ENCODE peak calls at places on chromosomes 6 and 20, in four cellular contexts. H is SK-N-SH, S is GM23338, K is K562. E is an unnamed sample.

GRCh38 chr6:131574686-131575085 is 1.7 kb downstream of the ARG1 start:
- DNase-seq in H (no peak), K (no peak), S (no peak), E (no peak)

GRCh38 chr6:35236223-35236622 is 22.5 kb downstream of the SCUBE3 start:
- DNase-seq in S (no peak), H (no peak), K (no peak), E (no peak)

GRCh38 chr6:36594029-36594815 is at the start of gene SRSF3:
- DNase-seq in K (peak), H (peak), S (peak), E (peak)

GRCh38 chr6:42367353-42368011 is 84.2 kb downstream of the TRERF1 start:
- DNase-seq in H (no peak), K (peak), S (no peak), E (peak)

GRCh38 chr20:46056970-46057855 is 28.2 kb downstream of the SLC12A5 start:
- DNase-seq in K (peak), H (no peak), S (peak), E (peak)

GRCh38 chr20:4120921-4121321 is 105.6 kb upstream of the RNF24 start:
- DNase-seq in S (no peak), K (no peak), H (no peak), E (no peak)

GRCh38 chr6:90938116-90938515 is 351.2 kb upstream of the MAP3K7 start:
- DNase-seq in S (no peak), K (no peak), H (no peak), E (no peak)

GRCh38 chr20:24791949-24792348 is 157.1 kb upstream of the CST7 start:
- DNase-seq in H (no peak), K (no peak), S (no peak), E (no peak)

GRCh38 chr6:38973178-38974057 is 75.2 kb upstream of the GLP1R start:
- DNase-seq in K (peak), H (peak), S (peak), E (peak)

GRCh38 chr20:63461364-63461763 is 11.1 kb downstream of the KCNQ2 start:
- DNase-seq in H (no peak), S (peak), K (peak), E (no peak)
- TF ChIP-seq REST in H (peak), S (peak), K (peak), E (peak)

DNA sequence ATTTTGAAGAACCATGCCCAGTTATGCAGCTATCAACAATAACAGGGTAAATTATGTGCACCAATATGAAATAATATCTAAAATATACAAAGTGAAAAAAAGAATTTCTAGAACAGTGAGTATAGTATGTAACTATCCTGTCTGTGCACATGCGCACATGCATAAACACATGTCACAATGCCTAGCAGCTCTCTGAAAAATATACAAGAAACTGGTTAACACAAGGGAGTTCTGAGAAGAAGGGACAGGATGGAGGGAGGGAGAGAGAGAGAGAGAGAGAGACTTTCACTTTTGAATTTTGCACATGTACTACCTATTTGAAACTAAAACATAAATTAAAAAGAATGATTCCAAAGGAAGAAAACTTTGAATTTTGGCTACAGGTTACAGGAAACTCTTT is 87.3 kb downstream of the PRDM1 start:
- DNase-seq in H (no peak), K (no peak), S (no peak), E (no peak)
- TF ChIP-seq POLR2AphosphoS5 in H (no peak), K (no peak), S (no peak), E (no peak)

DNA sequence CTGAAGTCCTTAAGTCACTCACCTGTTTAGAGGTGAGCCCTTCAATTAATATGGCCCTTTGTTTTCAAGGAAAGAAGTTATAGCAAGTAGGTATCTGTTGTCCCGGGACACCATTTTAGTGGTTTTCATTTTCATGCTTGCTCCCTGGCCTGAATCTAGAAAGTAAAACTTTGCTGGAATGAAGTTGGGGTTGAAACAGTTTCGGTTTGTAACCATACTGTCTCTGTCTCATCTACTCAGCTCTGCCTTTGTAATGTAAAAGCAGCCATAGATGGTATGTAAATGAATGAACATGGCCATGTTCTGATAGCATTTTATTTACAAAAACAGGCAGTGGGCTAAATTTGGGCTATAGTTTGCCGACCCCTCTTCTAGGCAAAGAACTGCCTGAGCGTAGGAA is 64.9 kb upstream of the GNRH2 start:
- DNase-seq in H (no peak), S (no peak), K (no peak), E (no peak)
- H3K4me3 ChIP-seq in H (no peak), S (no peak), K (no peak), E (no peak)

GRCh38 chr6:151461673-151462072 is 9.7 kb upstream of the RMND1 start:
- DNase-seq in H (no peak), K (no peak), S (no peak), E (no peak)

GRCh38 chr6:151464702-151465101 is 12.8 kb upstream of the RMND1 start:
- DNase-seq in K (no peak), S (no peak), H (no peak), E (no peak)
- TF ChIP-seq REST in K (no peak), S (no peak), H (no peak), E (no peak)

GRCh38 chr20:64077094-64077493 is 2.2 kb downstream of the RGS19 start:
- DNase-seq in K (no peak), S (no peak), H (no peak), E (peak)
- TF ChIP-seq POLR2AphosphoS5 in K (no peak), S (no peak), H (no peak), E (peak)

DNA sequence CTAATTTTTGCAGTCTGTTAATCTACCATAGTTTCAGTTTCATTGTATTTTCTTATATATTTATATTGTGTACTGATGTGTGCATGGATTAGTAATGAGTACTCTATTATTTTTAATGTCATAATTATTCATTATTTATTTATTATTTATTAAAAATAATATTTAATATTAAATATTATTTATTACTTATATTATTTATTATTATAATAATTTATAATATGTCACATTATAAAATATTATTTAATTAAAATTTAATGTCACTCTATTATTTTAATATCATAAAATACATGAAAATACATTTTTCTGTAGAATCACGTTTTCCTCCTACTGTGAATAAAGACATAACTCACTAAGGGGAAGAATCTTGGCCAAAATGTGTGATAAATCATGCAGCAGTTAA is 30.5 kb downstream of the POM121L2 start:
- DNase-seq in S (no peak), K (no peak), H (no peak), E (no peak)
- H3K4me3 ChIP-seq in S (peak), K (peak), H (no peak), E (no peak)

GRCh38 chr6:125858427-125859320 is 67.9 kb downstream of the NCOA7 start:
- DNase-seq in H (peak), K (peak), S (peak), E (peak)
- TF ChIP-seq REST in H (no peak), K (no peak), S (no peak), E (no peak)

GRCh38 chr6:148944608-148945007 is 197.8 kb downstream of the UST start:
- DNase-seq in K (no peak), S (no peak), H (no peak), E (no peak)

GRCh38 chr6:148943451-148943850 is 196.6 kb downstream of the UST start:
- DNase-seq in S (no peak), H (no peak), K (no peak), E (no peak)

GRCh38 chr6:148945311-148946021 is 198.6 kb downstream of the UST start:
- DNase-seq in S (no peak), K (no peak), H (no peak), E (no peak)

GRCh38 chr6:148951662-148952061 is 204.8 kb downstream of the UST start:
- DNase-seq in K (no peak), H (no peak), S (no peak), E (no peak)

DNA sequence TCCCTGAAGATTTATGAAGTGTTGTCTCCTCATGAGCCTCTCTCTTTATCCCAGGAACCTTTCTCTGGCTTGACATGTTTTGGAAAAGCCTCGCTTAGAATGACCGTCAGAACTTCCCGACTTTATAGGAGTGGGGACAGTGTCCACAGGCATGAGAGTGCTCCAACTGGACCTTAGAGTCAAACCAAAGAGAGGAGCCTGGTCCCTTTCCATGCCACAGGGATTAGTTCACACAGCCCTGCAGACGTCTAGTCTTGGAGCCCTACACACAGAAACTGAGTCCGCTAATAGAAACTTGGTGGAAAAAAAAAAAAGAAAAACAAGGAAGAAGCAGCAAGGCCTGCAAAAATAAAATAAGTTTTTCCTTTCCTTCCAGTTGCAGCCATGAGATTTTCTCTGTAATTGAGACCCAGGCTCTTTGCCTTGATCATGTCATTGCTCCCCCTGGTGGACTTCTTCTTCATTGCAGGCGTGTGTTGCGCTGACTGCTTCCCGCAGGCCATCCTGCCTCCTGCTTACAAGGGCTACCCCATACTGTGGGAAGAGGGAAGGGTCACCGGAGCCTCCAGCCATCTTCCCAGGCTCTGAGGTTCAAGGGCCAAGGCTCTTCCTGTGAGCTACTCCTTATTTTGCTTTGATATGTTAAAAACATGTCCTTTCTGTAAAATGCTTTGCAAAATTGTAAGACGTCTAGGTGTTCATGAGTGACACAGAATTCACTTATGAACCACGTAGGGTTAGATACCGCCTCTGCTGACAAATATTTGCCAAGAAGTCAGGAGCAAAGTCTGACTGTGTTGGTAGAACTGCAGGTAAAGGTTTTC is 201.0 kb downstream of the UST start:
- DNase-seq in S (peak), H (peak), K (peak), E (peak)
- TF ChIP-seq POLR2AphosphoS5 in S (no peak), H (no peak), K (no peak), E (no peak)

E was measured in HL-60.